ENCODE peak calls at places on chromosomes 7 and 10, in five cellular contexts. K is effector memory CD4-positive, alpha-beta T cell; I is HL-60; H is choroid plexus epithelial cell; O is right cardiac atrium. T is an unnamed sample.

GRCh38 chr10:79249156-79250121 is 97.8 kb upstream of the PPIF start:
- DNase-seq in K (no peak), I (no peak), H (no peak), O (no peak), T (no peak)

GRCh38 chr10:133275683-133276092 is 980 bp downstream of the ADAM8 start:
- DNase-seq in K (no peak), I (no peak), H (no peak), O (no peak), T (no peak)

GRCh38 chr7:158695056-158695455 is 9.5 kb downstream of the NCAPG2 start:
- DNase-seq in K (no peak), I (no peak), H (no peak), O (no peak), T (no peak)

GRCh38 chr7:134593530-134594392 is 44.9 kb downstream of the AKR1B15 start:
- DNase-seq in K (no peak), I (no peak), H (peak), O (peak), T (peak)

GRCh38 chr7:103989785-103990775 is 622 bp upstream of the RELN start:
- DNase-seq in K (no peak), I (no peak), H (peak), O (peak), T (no peak)

GRCh38 chr7:151690597-151690996 is 170.9 kb upstream of the RHEB start:
- DNase-seq in K (no peak), I (no peak), H (peak), O (no peak), T (peak)

GRCh38 chr7:119256446-119257131 is 1016.4 kb upstream of the KCND2 start:
- DNase-seq in K (no peak), I (no peak), H (no peak), O (no peak), T (no peak)

GRCh38 chr7:151137076-151137611 is 30.4 kb downstream of the GBX1 start:
- DNase-seq in K (no peak), I (no peak), H (no peak), O (no peak), T (no peak)

GRCh38 chr7:26454180-26454579 is 162.5 kb downstream of the SNX10 start:
- DNase-seq in K (no peak), I (no peak), H (no peak), O (no peak), T (no peak)

GRCh38 chr7:128398016-128398840 is 11.6 kb downstream of the IMPDH1 start:
- DNase-seq in K (no peak), I (no peak), H (peak), O (no peak), T (no peak)

GRCh38 chr7:123494193-123494796 is 40.1 kb downstream of the IQUB start:
- DNase-seq in K (peak), I (no peak), H (peak), O (no peak), T (peak)

GRCh38 chr10:65570143-65571010 is 1355.5 kb upstream of the LRRTM3 start:
- DNase-seq in K (no peak), I (no peak), H (peak), O (no peak), T (no peak)

GRCh38 chr7:68020102-68020501 is 1023.5 kb downstream of the TYW1 start:
- DNase-seq in K (no peak), I (no peak), H (no peak), O (no peak), T (no peak)

GRCh38 chr7:155360495-155361362 is 63.1 kb downstream of the INSIG1 start:
- DNase-seq in K (no peak), I (no peak), H (no peak), O (no peak), T (no peak)

GRCh38 chr7:7944619-7945282 is 23.8 kb upstream of the GLCCI1 start:
- DNase-seq in K (peak), I (no peak), H (peak), O (no peak), T (no peak)

GRCh38 chr7:131424219-131424822 is 96.6 kb downstream of the MKLN1 start:
- DNase-seq in K (no peak), I (no peak), H (peak), O (no peak), T (no peak)

GRCh38 chr7:47300472-47301021 is 281.4 kb downstream of the TNS3 start:
- DNase-seq in K (no peak), I (no peak), H (no peak), O (no peak), T (no peak)

GRCh38 chr7:72538856-72539255 is 126.7 kb upstream of the CALN1 start:
- DNase-seq in K (no peak), I (no peak), H (no peak), O (no peak), T (no peak)

GRCh38 chr10:24645784-24646183 is 77.9 kb downstream of the ARHGAP21 start:
- DNase-seq in K (no peak), I (no peak), H (no peak), O (no peak), T (no peak)

GRCh38 chr10:23067939-23068775 is 27.2 kb upstream of the MSRB2 start:
- DNase-seq in K (peak), I (no peak), H (peak), O (peak), T (peak)

T was measured in non-pigmented ciliary epithelial cell.